ENCODE peak calls at places on chromosome 21, in four cellular contexts. G, U, O and H are unnamed samples.

GRCh38 chr21:39221282-39221996 is 38.2 kb upstream of the PSMG1 start:
- DNase-seq in G (no peak), U (no peak), O (no peak), H (no peak)

GRCh38 chr21:27532081-27532480 is 565.2 kb upstream of the ADAMTS5 start:
- DNase-seq in G (no peak), U (peak), O (no peak), H (no peak)

GRCh38 chr21:32524010-32524719 is 61.2 kb downstream of the TCP10L start:
- DNase-seq in G (no peak), U (peak), O (peak), H (no peak)

GRCh38 chr21:33125981-33126380 is 56.0 kb downstream of the OLIG1 start:
- DNase-seq in G (no peak), U (no peak), O (no peak), H (no peak)

GRCh38 chr21:14290584-14290983 is 74.6 kb downstream of the RBM11 start:
- DNase-seq in G (no peak), U (no peak), O (no peak), H (no peak)

GRCh38 chr21:39169906-39170305 is 13.3 kb downstream of the PSMG1 start:
- DNase-seq in G (no peak), U (no peak), O (no peak), H (no peak)

GRCh38 chr21:31222142-31222541 is 121.9 kb downstream of the TIAM1 start:
- DNase-seq in G (no peak), U (no peak), O (no peak), H (no peak)

GRCh38 chr21:43361493-43362296 is 65.2 kb downstream of the SIK1 start:
- DNase-seq in G (peak), U (peak), O (no peak), H (no peak)

GRCh38 chr21:32424674-32425073 is 12.2 kb downstream of the EVA1C start:
- DNase-seq in G (no peak), U (no peak), O (no peak), H (no peak)

GRCh38 chr21:32163386-32163785 is 115.5 kb downstream of the MIS18A start:
- DNase-seq in G (no peak), U (no peak), O (no peak), H (no peak)

GRCh38 chr21:32411366-32412161 is 942 bp upstream of the EVA1C start:
- DNase-seq in G (peak), U (peak), O (peak), H (no peak)

GRCh38 chr21:43681650-43682049 is 22.3 kb downstream of the RRP1B start:
- DNase-seq in G (no peak), U (no peak), O (no peak), H (no peak)

GRCh38 chr21:38965910-38966504 is 160.3 kb downstream of the ETS2 start:
- DNase-seq in G (no peak), U (peak), O (no peak), H (no peak)

GRCh38 chr21:39051561-39051949 is 131.7 kb downstream of the PSMG1 start:
- DNase-seq in G (no peak), U (peak), O (no peak), H (no peak)

GRCh38 chr21:34176442-34176841 is 103.1 kb downstream of the MRPS6 start:
- DNase-seq in G (no peak), U (no peak), O (no peak), H (no peak)

GRCh38 chr21:39006653-39007417 is 176.4 kb downstream of the PSMG1 start:
- DNase-seq in G (no peak), U (no peak), O (no peak), H (no peak)

GRCh38 chr21:25375675-25376074 is 231.6 kb downstream of the MRPL39 start:
- DNase-seq in G (no peak), U (peak), O (no peak), H (no peak)

GRCh38 chr21:27076035-27076434 is 109.1 kb upstream of the ADAMTS5 start:
- DNase-seq in G (no peak), U (no peak), O (no peak), H (no peak)

GRCh38 chr21:17610862-17611261 is 1.8 kb downstream of the BTG3 start:
- DNase-seq in G (no peak), U (no peak), O (no peak), H (no peak)

GRCh38 chr21:23936224-23936623 is 1671.1 kb downstream of the MRPL39 start:
- DNase-seq in G (no peak), U (no peak), O (no peak), H (no peak)

GRCh38 chr21:45020629-45021427 is 53.6 kb upstream of the ADARB1 start:
- DNase-seq in G (no peak), U (no peak), O (no peak), H (no peak)

GRCh38 chr21:14491269-14491681 is 54.8 kb downstream of the SAMSN1 start:
- DNase-seq in G (no peak), U (no peak), O (no peak), H (no peak)

GRCh38 chr21:29638761-29639327 is 301.0 kb downstream of the GRIK1 start:
- DNase-seq in G (no peak), U (no peak), O (no peak), H (no peak)
- TF ChIP-seq CTCF in G (no peak), U (no peak), O (no peak), H (no peak)

DNA sequence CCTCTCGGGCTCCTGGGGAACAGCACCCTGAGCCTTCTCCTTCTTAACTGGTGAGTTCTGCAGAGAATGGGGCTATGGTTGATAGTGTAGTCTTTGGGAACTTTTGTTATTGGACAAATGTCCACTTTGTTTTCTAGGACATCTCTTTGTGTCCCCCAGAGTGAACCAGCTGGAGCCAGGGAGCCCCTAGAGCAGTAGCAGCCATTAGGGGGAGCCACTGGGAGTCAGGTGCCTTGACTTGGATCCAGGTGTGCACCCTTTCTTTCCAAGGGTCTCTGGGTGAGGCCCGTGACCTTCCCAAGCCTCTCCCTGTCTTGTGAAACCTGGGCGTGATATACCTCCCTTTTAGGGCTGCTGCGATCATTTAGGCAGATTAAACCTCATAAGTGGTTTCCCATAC is 36.9 kb downstream of the ABCG1 start:
- DNase-seq in G (no peak), U (no peak), O (no peak), H (no peak)
- TF ChIP-seq CTCF in G (no peak), U (peak), O (no peak), H (no peak)

GRCh38 chr21:16454371-16454770 is 724.6 kb downstream of the USP25 start:
- DNase-seq in G (no peak), U (peak), O (no peak), H (no peak)
- TF ChIP-seq CTCF in G (no peak), U (peak), O (no peak), H (no peak)

GRCh38 chr21:36661511-36662309 is 37.2 kb upstream of the SIM2 start:
- DNase-seq in G (no peak), U (peak), O (peak), H (no peak)
- TF ChIP-seq CTCF in G (no peak), U (peak), O (no peak), H (peak)

DNA sequence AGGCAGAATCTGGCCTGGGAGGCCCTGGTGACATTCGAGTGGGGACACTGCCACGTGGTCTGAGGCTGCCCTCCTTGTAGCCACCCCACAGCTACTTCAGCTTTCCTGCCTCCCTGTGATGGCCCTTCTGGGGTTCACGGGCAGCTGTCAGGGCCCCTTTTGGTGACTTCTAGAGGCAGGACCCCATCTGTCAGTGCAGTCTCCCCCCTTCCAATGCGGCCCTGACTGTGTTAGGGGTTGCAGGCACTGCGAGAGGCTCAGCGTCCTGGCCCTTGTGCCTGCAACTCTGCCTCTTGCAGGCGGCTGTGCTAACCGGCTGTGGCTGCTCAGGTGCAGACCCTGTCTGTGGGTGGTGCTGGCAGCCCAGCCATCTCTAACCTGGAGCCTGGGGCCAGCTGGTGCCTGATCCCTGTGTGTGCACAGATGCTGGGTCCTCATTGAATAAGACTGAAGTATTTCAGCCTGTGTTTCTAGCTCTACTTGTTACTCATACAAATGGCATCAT is 62.2 kb downstream of the S100B start:
- DNase-seq in G (no peak), U (no peak), O (no peak), H (no peak)
- TF ChIP-seq CTCF in G (no peak), U (no peak), O (no peak), H (no peak)

GRCh38 chr21:37561941-37562919 is 195.7 kb downstream of the DYRK1A start:
- DNase-seq in G (no peak), U (no peak), O (no peak), H (no peak)

GRCh38 chr21:37564924-37565529 is 198.5 kb downstream of the DYRK1A start:
- DNase-seq in G (no peak), U (no peak), O (no peak), H (no peak)

GRCh38 chr21:37562920-37563640 is 196.5 kb downstream of the DYRK1A start:
- DNase-seq in G (no peak), U (no peak), O (peak), H (no peak)

GRCh38 chr21:37564341-37564923 is 197.9 kb downstream of the DYRK1A start:
- DNase-seq in G (peak), U (peak), O (peak), H (peak)

DNA sequence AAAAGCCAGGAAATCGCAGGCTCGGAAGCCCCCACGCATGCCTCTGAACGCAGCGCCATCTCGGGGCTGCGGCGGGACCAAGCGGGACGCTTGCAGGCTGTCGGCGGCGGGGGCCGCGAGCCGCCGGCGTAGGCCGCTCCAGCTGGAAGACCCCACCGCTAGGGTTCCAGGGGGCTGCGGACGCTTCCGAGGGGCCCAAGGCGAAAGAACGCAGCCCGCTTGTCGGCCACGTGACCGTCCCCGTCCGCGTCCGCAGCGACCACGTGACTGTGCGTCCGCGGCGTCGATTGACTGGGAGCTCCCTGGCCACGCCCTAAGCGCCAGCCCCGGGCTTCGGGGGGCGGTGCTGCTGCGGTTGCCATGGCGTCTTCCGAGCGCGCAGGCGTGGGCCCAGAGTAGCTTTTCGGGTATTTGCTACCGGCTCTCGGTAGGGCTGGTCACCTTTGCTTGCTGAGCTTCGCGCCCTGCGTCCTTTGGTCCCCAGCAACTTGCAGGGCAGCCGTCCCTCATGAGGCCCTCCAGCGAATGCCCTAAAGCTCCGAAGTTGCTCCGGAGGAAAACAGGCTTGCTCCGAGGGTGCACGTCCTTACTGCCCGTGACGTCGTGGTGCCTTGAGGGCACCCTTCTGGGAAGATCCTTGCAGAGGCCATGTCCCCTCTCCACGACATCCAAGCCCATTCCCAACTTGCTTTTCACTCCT is 197.2 kb downstream of the DYRK1A start:
- DNase-seq in G (peak), U (peak), O (peak), H (peak)
- TF ChIP-seq CTCF in G (peak), U (peak), O (no peak), H (peak)

GRCh38 chr21:35578831-35579470 is 481.4 kb downstream of the SETD4 start:
- DNase-seq in G (no peak), U (no peak), O (no peak), H (no peak)
- TF ChIP-seq CTCF in G (no peak), U (no peak), O (no peak), H (no peak)

DNA sequence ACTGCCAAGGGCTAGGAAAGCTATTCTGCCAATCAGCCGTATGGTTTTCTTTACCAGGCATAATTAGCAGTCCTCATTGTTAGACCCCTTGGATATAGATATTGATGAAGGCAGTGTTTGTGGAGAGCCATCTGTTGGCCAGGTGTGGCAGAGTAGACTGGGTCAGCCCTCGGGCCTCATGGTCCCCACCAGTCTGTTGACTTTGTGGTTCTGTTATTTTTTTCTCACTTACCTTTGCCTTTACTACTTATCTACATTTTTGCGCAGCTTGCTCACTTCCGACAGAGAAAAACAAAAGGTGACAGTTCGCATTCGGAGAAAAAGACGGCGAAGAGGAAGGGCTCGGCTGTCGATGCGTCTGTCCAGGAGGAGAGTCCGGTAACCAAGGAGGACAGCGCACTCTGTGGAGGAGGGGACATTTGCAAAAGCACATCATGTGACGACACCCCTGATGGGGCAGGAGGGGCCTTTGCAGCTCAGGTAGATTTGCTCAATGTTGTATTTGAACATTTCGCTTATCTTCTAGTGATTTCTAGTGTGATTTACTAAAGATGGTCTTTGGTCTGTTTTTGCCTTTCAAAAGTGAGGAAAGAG is 2.3 kb downstream of the PCNT start:
- DNase-seq in G (no peak), U (no peak), O (no peak), H (no peak)
- TF ChIP-seq CTCF in G (no peak), U (no peak), O (no peak), H (no peak)